ENCODE peak calls at places on chromosomes 13 and 19, in eight cellular contexts. I, S, Q, E, V, T, G and B are unnamed samples.
A peak's percentile ranks its signal among the peaks of the same experiment; 100 is the strongest.

GRCh38 chr13:32790731-32791130 is 204.5 kb downstream of the PDS5B start:
- DNase-seq in I (peak; percentile 33), S (no peak), Q (no peak), E (no peak), V (peak; percentile 58), T (no peak), G (no peak), B (peak; percentile 36)

GRCh38 chr13:25630327-25630726 is 258.6 kb downstream of the ATP8A2 start:
- DNase-seq in I (no peak), S (no peak), Q (no peak), E (no peak), V (no peak), T (no peak), G (no peak), B (no peak)

GRCh38 chr13:106038752-106039151 is 496.7 kb downstream of the EFNB2 start:
- DNase-seq in I (no peak), S (no peak), Q (no peak), E (no peak), V (no peak), T (no peak), G (peak; percentile 88), B (no peak)

GRCh38 chr13:98731038-98731437 is 21.4 kb downstream of the SLC15A1 start:
- DNase-seq in I (no peak), S (no peak), Q (no peak), E (no peak), V (no peak), T (no peak), G (no peak), B (no peak)

GRCh38 chr13:73608157-73608516 is 526.1 kb downstream of the KLF12 start:
- DNase-seq in I (no peak), S (no peak), Q (no peak), E (no peak), V (no peak), T (no peak), G (no peak), B (no peak)

GRCh38 chr19:13579388-13580060 is 73.2 kb upstream of the CACNA1A start:
- DNase-seq in I (peak; percentile 30), S (no peak), Q (no peak), E (no peak), V (no peak), T (no peak), G (no peak), B (no peak)

GRCh38 chr13:51502206-51502651 is 49.4 kb upstream of the INTS6 start:
- DNase-seq in I (no peak), S (no peak), Q (no peak), E (no peak), V (no peak), T (no peak), G (peak; percentile 75), B (no peak)

GRCh38 chr19:47274891-47275865 is 493 bp downstream of the INAFM1 start:
- DNase-seq in I (peak; percentile 62), S (peak; percentile 74), Q (no peak), E (no peak), V (peak; percentile 75), T (peak; percentile 31), G (no peak), B (peak; percentile 46)

GRCh38 chr13:113560645-113561416 is 23.7 kb upstream of the TFDP1 start:
- DNase-seq in I (no peak), S (no peak), Q (no peak), E (peak; percentile 14), V (peak; percentile 43), T (no peak), G (no peak), B (no peak)

GRCh38 chr13:59368652-59369051 is 795.1 kb downstream of the DIAPH3 start:
- DNase-seq in I (no peak), S (no peak), Q (no peak), E (no peak), V (no peak), T (no peak), G (no peak), B (no peak)

GRCh38 chr19:6587998-6588507 is 2.9 kb downstream of the CD70 start:
- DNase-seq in I (peak; percentile 24), S (no peak), Q (no peak), E (no peak), V (no peak), T (no peak), G (no peak), B (no peak)

GRCh38 chr19:42301646-42302204 is at the start of gene PRR19:
- DNase-seq in I (peak; percentile 57), S (no peak), Q (no peak), E (no peak), V (no peak), T (no peak), G (no peak), B (no peak)

GRCh38 chr19:28920269-28921066 is 292.5 kb downstream of the UQCRFS1 start:
- DNase-seq in I (peak; percentile 29), S (no peak), Q (no peak), E (no peak), V (peak; percentile 75), T (no peak), G (no peak), B (no peak)

DNA sequence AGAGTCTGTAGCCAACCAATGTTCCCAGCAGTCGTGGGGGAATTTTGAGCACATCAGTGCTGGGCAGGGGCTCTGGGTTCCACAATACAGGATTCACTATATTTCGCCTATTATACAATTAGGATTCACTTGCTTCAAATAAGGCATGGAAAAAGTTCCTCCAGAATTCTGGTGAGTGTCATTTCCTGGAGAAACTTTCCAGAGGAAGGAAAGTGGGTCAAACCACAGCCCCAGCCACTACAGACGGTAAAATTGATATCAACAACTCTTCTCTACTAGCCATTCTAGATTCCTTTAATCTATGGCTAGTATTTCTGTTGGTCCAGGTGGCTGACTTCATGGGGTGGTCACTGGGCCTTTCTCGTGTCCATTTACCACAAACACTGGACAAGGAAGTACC is 10.5 kb downstream of the MYCBP2 start:
- DNase-seq in I (no peak), S (no peak), Q (no peak), E (no peak), V (no peak), T (no peak), G (no peak), B (no peak)
- H3K4me1 ChIP-seq in I (peaks cover 38% of the 10 kb centered on the region), S (peaks cover 5% of the 10 kb centered on the region), Q (no peaks in the 10 kb centered on the region), E (peaks cover 7% of the 10 kb centered on the region), V (no peaks in the 10 kb centered on the region), T (peaks cover 22% of the 10 kb centered on the region), G (no peaks in the 10 kb centered on the region), B (no peaks in the 10 kb centered on the region)

GRCh38 chr19:53647792-53648191 is 16.0 kb downstream of the DPRX start:
- DNase-seq in I (no peak), S (no peak), Q (no peak), E (no peak), V (no peak), T (no peak), G (no peak), B (no peak)
- H3K4me1 ChIP-seq in I (peaks cover 8% of the 10 kb centered on the region), S (no peaks in the 10 kb centered on the region), Q (no peaks in the 10 kb centered on the region), E (no peaks in the 10 kb centered on the region), V (no peaks in the 10 kb centered on the region), T (no peaks in the 10 kb centered on the region), G (no peaks in the 10 kb centered on the region), B (peaks cover 12% of the 10 kb centered on the region)

GRCh38 chr19:45418812-45419211 is 4.9 kb downstream of the ERCC1 start:
- DNase-seq in I (no peak), S (no peak), Q (no peak), E (no peak), V (no peak), T (no peak), G (no peak), B (no peak)

GRCh38 chr19:45420871-45421270 is 2.8 kb downstream of the ERCC1 start:
- DNase-seq in I (no peak), S (no peak), Q (no peak), E (no peak), V (no peak), T (no peak), G (no peak), B (no peak)

GRCh38 chr19:45419895-45420294 is 3.8 kb downstream of the ERCC1 start:
- DNase-seq in I (no peak), S (no peak), Q (no peak), E (no peak), V (no peak), T (no peak), G (no peak), B (no peak)

GRCh38 chr19:45419396-45419795 is 4.3 kb downstream of the ERCC1 start:
- DNase-seq in I (no peak), S (no peak), Q (no peak), E (no peak), V (peak; percentile 43), T (peak; percentile 51), G (no peak), B (no peak)

GRCh38 chr19:45420356-45420755 is 3.4 kb downstream of the ERCC1 start:
- DNase-seq in I (no peak), S (no peak), Q (no peak), E (no peak), V (peak; percentile 66), T (no peak), G (no peak), B (no peak)
- H3K4me1 ChIP-seq in I (peaks cover 13% of the 10 kb centered on the region), S (peaks cover 6% of the 10 kb centered on the region), Q (no peaks in the 10 kb centered on the region), E (peaks cover 8% of the 10 kb centered on the region), V (no peaks in the 10 kb centered on the region), T (peaks cover 26% of the 10 kb centered on the region), G (peaks cover 28% of the 10 kb centered on the region), B (peaks cover 11% of the 10 kb centered on the region)

GRCh38 chr19:19371056-19371455 is 34.4 kb upstream of the GATAD2A start:
- DNase-seq in I (no peak), S (no peak), Q (no peak), E (no peak), V (no peak), T (no peak), G (no peak), B (peak; percentile 60)
- H3K4me1 ChIP-seq in I (peaks cover 3% of the 10 kb centered on the region), S (no peaks in the 10 kb centered on the region), Q (no peaks in the 10 kb centered on the region), E (no peaks in the 10 kb centered on the region), V (no peaks in the 10 kb centered on the region), T (peaks cover 7% of the 10 kb centered on the region), G (peaks cover 8% of the 10 kb centered on the region), B (peaks cover 25% of the 10 kb centered on the region)

GRCh38 chr19:7901337-7901736 is 2.3 kb upstream of the MAP2K7 start:
- DNase-seq in I (no peak), S (no peak), Q (no peak), E (no peak), V (no peak), T (no peak), G (no peak), B (no peak)
- H3K4me1 ChIP-seq in I (peaks cover 11% of the 10 kb centered on the region), S (peaks cover 13% of the 10 kb centered on the region), Q (no peaks in the 10 kb centered on the region), E (peaks cover 14% of the 10 kb centered on the region), V (no peaks in the 10 kb centered on the region), T (peaks cover 38% of the 10 kb centered on the region), G (peaks cover 16% of the 10 kb centered on the region), B (peaks cover 12% of the 10 kb centered on the region)